ENCODE peak calls at places on chromosomes 12 and 14, in seven cellular contexts. One of them, this sample, is unnamed.

GRCh38 chr14:56125772-56126411 is 7.7 kb downstream of the PELI2 start:
- DNase-seq in K562: no peak
- DNase-seq in A549: no peak
- DNase-seq in GM12878: no peak
- DNase-seq in transverse colon: no peak
- DNase-seq in breast epithelium: no peak
- DNase-seq in esophagus squamous epithelium: no peak
- DNase-seq in this sample: peak; percentile 85

GRCh38 chr14:93706360-93706955 is 81.8 kb downstream of the PRIMA1 start:
- DNase-seq in K562: no peak
- DNase-seq in A549: no peak
- DNase-seq in GM12878: no peak
- DNase-seq in transverse colon: no peak
- DNase-seq in breast epithelium: no peak
- DNase-seq in esophagus squamous epithelium: no peak
- DNase-seq in this sample: no peak

GRCh38 chr12:5622280-5622679 is 190.4 kb downstream of the NTF3 start:
- DNase-seq in K562: no peak
- DNase-seq in A549: no peak
- DNase-seq in GM12878: no peak
- DNase-seq in transverse colon: no peak
- DNase-seq in breast epithelium: no peak
- DNase-seq in esophagus squamous epithelium: no peak
- DNase-seq in this sample: no peak

GRCh38 chr14:103141117-103141796 is 18.0 kb downstream of the TNFAIP2 start:
- DNase-seq in K562: peak; percentile 76
- DNase-seq in A549: peak; percentile 78
- DNase-seq in GM12878: no peak
- DNase-seq in transverse colon: peak; percentile 63
- DNase-seq in breast epithelium: no peak
- DNase-seq in esophagus squamous epithelium: no peak
- DNase-seq in this sample: peak; percentile 75

GRCh38 chr12:112937741-112938719 is at the start of gene OAS3:
- DNase-seq in K562: peak; percentile 58
- DNase-seq in A549: peak; percentile 82
- DNase-seq in GM12878: peak; percentile 45
- DNase-seq in transverse colon: peak; percentile 90
- DNase-seq in breast epithelium: peak; percentile 83
- DNase-seq in esophagus squamous epithelium: no peak
- DNase-seq in this sample: peak; percentile 89

GRCh38 chr12:105485321-105485910 is 154.9 kb downstream of the C12orf75 start:
- DNase-seq in K562: no peak
- DNase-seq in A549: peak; percentile 22
- DNase-seq in GM12878: no peak
- DNase-seq in transverse colon: no peak
- DNase-seq in breast epithelium: no peak
- DNase-seq in esophagus squamous epithelium: no peak
- DNase-seq in this sample: peak; percentile 3

GRCh38 chr12:113007166-113007565 is 28.8 kb downstream of the OAS2 start:
- DNase-seq in K562: no peak
- DNase-seq in A549: peak; percentile 24
- DNase-seq in GM12878: no peak
- DNase-seq in transverse colon: no peak
- DNase-seq in breast epithelium: no peak
- DNase-seq in esophagus squamous epithelium: no peak
- DNase-seq in this sample: no peak

GRCh38 chr12:127355061-127355820 is 911.7 kb upstream of the TMEM132C start:
- DNase-seq in K562: peak; percentile 39
- DNase-seq in A549: peak; percentile 31
- DNase-seq in GM12878: no peak
- DNase-seq in transverse colon: no peak
- DNase-seq in breast epithelium: no peak
- DNase-seq in esophagus squamous epithelium: no peak
- DNase-seq in this sample: no peak

GRCh38 chr12:45509187-45509586 is 220.3 kb upstream of the ARID2 start:
- DNase-seq in K562: no peak
- DNase-seq in A549: no peak
- DNase-seq in GM12878: peak; percentile 16
- DNase-seq in transverse colon: no peak
- DNase-seq in breast epithelium: no peak
- DNase-seq in esophagus squamous epithelium: no peak
- DNase-seq in this sample: no peak

GRCh38 chr12:129676411-129676810 is 227.4 kb downstream of the TMEM132D start:
- DNase-seq in K562: no peak
- DNase-seq in A549: no peak
- DNase-seq in GM12878: no peak
- DNase-seq in transverse colon: no peak
- DNase-seq in breast epithelium: no peak
- DNase-seq in esophagus squamous epithelium: no peak
- DNase-seq in this sample: no peak

GRCh38 chr12:11795192-11795909 is 145.9 kb downstream of the ETV6 start:
- DNase-seq in K562: no peak
- DNase-seq in A549: no peak
- DNase-seq in GM12878: no peak
- DNase-seq in transverse colon: peak; percentile 68
- DNase-seq in breast epithelium: no peak
- DNase-seq in esophagus squamous epithelium: no peak
- DNase-seq in this sample: no peak

GRCh38 chr12:11797993-11798720 is 148.7 kb downstream of the ETV6 start:
- DNase-seq in K562: no peak
- DNase-seq in A549: no peak
- DNase-seq in GM12878: no peak
- DNase-seq in transverse colon: no peak
- DNase-seq in breast epithelium: no peak
- DNase-seq in esophagus squamous epithelium: no peak
- DNase-seq in this sample: no peak

GRCh38 chr12:11798856-11799530 is 149.5 kb downstream of the ETV6 start:
- DNase-seq in K562: peak; percentile 71
- DNase-seq in A549: no peak
- DNase-seq in GM12878: no peak
- DNase-seq in transverse colon: no peak
- DNase-seq in breast epithelium: no peak
- DNase-seq in esophagus squamous epithelium: no peak
- DNase-seq in this sample: no peak

GRCh38 chr12:11795910-11796459 is 146.5 kb downstream of the ETV6 start:
- DNase-seq in K562: peak; percentile 21
- DNase-seq in A549: peak; percentile 49
- DNase-seq in GM12878: no peak
- DNase-seq in transverse colon: no peak
- DNase-seq in breast epithelium: no peak
- DNase-seq in esophagus squamous epithelium: no peak
- DNase-seq in this sample: peak; percentile 53

DNA sequence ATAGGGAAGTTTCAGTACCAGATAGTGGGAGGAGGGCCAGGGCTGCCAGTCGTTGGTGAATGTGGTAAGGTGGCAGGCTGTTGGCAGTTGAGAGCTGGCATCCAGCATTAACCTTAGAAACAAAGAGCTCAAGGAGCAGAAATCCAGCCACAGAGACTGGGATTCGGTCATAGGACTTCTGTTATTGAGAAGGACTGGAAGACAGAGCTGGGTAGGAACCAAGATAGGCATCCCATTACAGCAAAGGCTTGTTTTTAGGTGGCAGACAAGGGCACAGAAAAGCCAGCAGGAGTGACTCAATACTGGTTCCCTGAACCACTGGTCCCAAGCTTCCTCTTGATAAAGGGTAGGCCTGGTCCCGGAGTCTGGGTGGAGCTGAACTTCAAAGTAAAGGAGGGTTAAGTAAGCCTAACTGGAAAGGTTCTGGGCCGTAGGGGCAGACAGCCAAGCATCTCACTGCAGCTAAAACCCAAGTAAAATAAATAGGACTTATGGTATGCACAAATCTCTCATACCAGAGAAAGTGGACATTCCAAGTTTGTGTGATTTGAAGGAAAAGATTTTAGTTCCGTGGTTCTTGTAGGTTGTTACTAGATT is 147.9 kb downstream of the ETV6 start:
- DNase-seq in K562: no peak
- DNase-seq in A549: no peak
- DNase-seq in GM12878: no peak
- DNase-seq in transverse colon: no peak
- DNase-seq in breast epithelium: peak; percentile 63
- DNase-seq in esophagus squamous epithelium: no peak
- DNase-seq in this sample: no peak
- H3K4me3 ChIP-seq in K562: no peak overlapping the region
- H3K4me3 ChIP-seq in A549: no peak overlapping the region
- H3K4me3 ChIP-seq in GM12878: no peak overlapping the region
- H3K4me3 ChIP-seq in transverse colon: no peak overlapping the region
- H3K4me3 ChIP-seq in breast epithelium: no peak overlapping the region
- H3K4me3 ChIP-seq in esophagus squamous epithelium: no peak overlapping the region
- H3K4me3 ChIP-seq in this sample: no peak overlapping the region

GRCh38 chr12:57990241-57990883 is 49.0 kb downstream of the ATP23 start:
- DNase-seq in K562: no peak
- DNase-seq in A549: no peak
- DNase-seq in GM12878: no peak
- DNase-seq in transverse colon: no peak
- DNase-seq in breast epithelium: no peak
- DNase-seq in esophagus squamous epithelium: no peak
- DNase-seq in this sample: no peak

GRCh38 chr12:57992001-57992400 is 50.6 kb downstream of the ATP23 start:
- DNase-seq in K562: no peak
- DNase-seq in A549: no peak
- DNase-seq in GM12878: no peak
- DNase-seq in transverse colon: no peak
- DNase-seq in breast epithelium: no peak
- DNase-seq in esophagus squamous epithelium: no peak
- DNase-seq in this sample: no peak

GRCh38 chr12:57989837-57990236 is 48.5 kb downstream of the ATP23 start:
- DNase-seq in K562: no peak
- DNase-seq in A549: no peak
- DNase-seq in GM12878: no peak
- DNase-seq in transverse colon: no peak
- DNase-seq in breast epithelium: no peak
- DNase-seq in esophagus squamous epithelium: no peak
- DNase-seq in this sample: no peak

GRCh38 chr12:57993834-57994233 is 52.5 kb downstream of the ATP23 start:
- DNase-seq in K562: no peak
- DNase-seq in A549: no peak
- DNase-seq in GM12878: no peak
- DNase-seq in transverse colon: no peak
- DNase-seq in breast epithelium: no peak
- DNase-seq in esophagus squamous epithelium: no peak
- DNase-seq in this sample: no peak

DNA sequence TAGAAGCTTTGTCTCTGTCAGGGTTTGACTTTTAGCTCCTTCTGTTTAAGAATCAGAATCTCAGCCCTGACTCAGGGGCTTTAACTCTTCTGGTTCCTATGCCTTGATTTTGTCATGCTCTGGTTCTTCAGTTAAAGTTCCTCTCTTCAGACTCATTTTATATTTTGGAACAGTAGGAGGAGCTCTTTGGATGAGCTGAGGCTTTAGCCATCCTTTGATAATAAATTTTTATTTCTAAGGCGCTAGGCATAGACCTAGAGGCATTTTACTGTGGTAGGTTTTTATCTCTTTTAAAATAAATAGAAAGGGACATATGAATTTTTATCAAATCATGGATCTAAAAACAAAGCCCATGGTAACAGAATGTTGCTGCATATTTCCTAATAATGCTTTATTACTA is 51.7 kb downstream of the ATP23 start:
- DNase-seq in K562: no peak
- DNase-seq in A549: no peak
- DNase-seq in GM12878: no peak
- DNase-seq in transverse colon: no peak
- DNase-seq in breast epithelium: no peak
- DNase-seq in esophagus squamous epithelium: no peak
- DNase-seq in this sample: no peak
- TF ChIP-seq CTCF in K562: no peak
- TF ChIP-seq CTCF in A549: peak; percentile 46
- TF ChIP-seq CTCF in GM12878: no peak
- TF ChIP-seq CTCF in transverse colon: no peak
- TF ChIP-seq CTCF in breast epithelium: no peak
- TF ChIP-seq CTCF in esophagus squamous epithelium: no peak
- TF ChIP-seq CTCF in this sample: no peak

DNA sequence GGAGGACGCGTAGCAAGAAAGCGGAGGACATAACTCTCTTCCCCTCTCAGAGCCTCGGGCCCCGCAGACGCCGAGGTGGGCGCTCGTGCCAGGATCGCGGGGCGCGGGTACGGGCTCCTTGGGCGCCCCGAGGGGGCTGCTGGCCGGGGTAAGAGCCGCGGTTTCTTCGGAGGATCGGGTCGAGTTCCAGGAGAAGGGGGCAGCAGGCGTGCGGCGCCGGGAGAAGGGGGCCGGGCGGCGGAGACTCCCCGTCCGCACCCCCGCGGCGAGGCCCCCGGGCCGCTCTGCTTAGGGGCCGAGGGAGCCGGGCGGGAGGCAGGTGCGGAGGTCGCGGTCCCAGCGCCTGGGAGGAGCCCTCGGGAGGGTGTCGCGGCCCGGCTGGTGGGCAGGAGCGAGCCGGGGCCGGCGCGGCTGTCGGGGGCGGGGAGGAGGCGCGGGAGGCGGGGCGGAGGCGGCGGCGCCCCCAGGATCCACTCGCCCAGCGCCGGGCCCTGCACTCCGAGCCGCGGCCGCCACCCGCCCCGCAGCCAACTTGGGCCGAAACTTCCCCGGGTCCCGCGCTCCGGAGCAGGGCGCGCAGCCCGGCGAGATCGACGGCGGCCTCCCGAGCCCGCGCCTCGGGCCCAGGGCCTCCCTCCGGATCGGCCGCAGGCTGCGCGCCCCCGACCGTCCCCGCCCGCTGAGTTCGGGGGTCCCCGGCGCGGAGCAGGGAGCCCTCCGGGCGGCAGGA is 64.4 kb downstream of the FBXL14 start:
- DNase-seq in K562: peak; percentile 40
- DNase-seq in A549: no peak
- DNase-seq in GM12878: no peak
- DNase-seq in transverse colon: peak; percentile 49
- DNase-seq in breast epithelium: no peak
- DNase-seq in esophagus squamous epithelium: no peak
- DNase-seq in this sample: no peak
- TF ChIP-seq POLR2A in K562: no peak
- TF ChIP-seq POLR2A in A549: no peak
- TF ChIP-seq POLR2A in GM12878: no peak
- TF ChIP-seq POLR2A in transverse colon: no peak
- TF ChIP-seq POLR2A in breast epithelium: no peak
- TF ChIP-seq POLR2A in esophagus squamous epithelium: no peak
- TF ChIP-seq POLR2A in this sample: no peak

GRCh38 chr14:94863366-94863765 is 93.5 kb upstream of the GSC start:
- DNase-seq in K562: no peak
- DNase-seq in A549: no peak
- DNase-seq in GM12878: no peak
- DNase-seq in transverse colon: no peak
- DNase-seq in breast epithelium: no peak
- DNase-seq in esophagus squamous epithelium: no peak
- DNase-seq in this sample: no peak
- H3K4me3 ChIP-seq in K562: no peak overlapping the region
- H3K4me3 ChIP-seq in A549: no peak overlapping the region
- H3K4me3 ChIP-seq in GM12878: no peak overlapping the region
- H3K4me3 ChIP-seq in transverse colon: no peak overlapping the region
- H3K4me3 ChIP-seq in breast epithelium: no peak overlapping the region
- H3K4me3 ChIP-seq in esophagus squamous epithelium: no peak overlapping the region
- H3K4me3 ChIP-seq in this sample: no peak overlapping the region